ENCODE peak calls at places on chromosomes 1 and 21, in seven cellular contexts. U is tibial nerve, X is tibial artery, Q is ovary, R is PC-9, Y is AG04450, G is thyroid gland. L is an unnamed sample.

GRCh38 chr1:182404764-182405163 is 4.3 kb upstream of the TEDDM1 start:
- DNase-seq in G (no peak), X (no peak), Y (no peak), R (no peak), U (no peak), Q (no peak), L (no peak)

GRCh38 chr1:17427696-17428660 is 11.5 kb downstream of the RCC2 start:
- DNase-seq in U (no peak), Y (no peak), R (no peak), G (no peak), Q (no peak), X (no peak), L (no peak)

GRCh38 chr1:208475449-208475848 is 231.3 kb upstream of the PLXNA2 start:
- DNase-seq in U (no peak), Y (no peak), Q (no peak), R (no peak), G (peak; percentile 55), X (no peak), L (no peak)

GRCh38 chr21:42195378-42196031 is 23.4 kb upstream of the ABCG1 start:
- DNase-seq in Q (no peak), R (no peak), U (peak; percentile 26), Y (peak; percentile 10), G (no peak), X (peak; percentile 75), L (no peak)

GRCh38 chr1:58718435-58718834 is 18.6 kb upstream of the MYSM1 start:
- DNase-seq in G (no peak), R (no peak), Y (no peak), Q (no peak), U (no peak), X (no peak), L (no peak)

GRCh38 chr1:207995576-207995975 is 84.7 kb upstream of the CD34 start:
- DNase-seq in Q (no peak), U (no peak), G (no peak), X (no peak), R (no peak), Y (no peak), L (no peak)

GRCh38 chr1:163036661-163037060 is 32.5 kb upstream of the RGS4 start:
- DNase-seq in X (no peak), Y (no peak), Q (no peak), G (no peak), U (no peak), R (no peak), L (no peak)

GRCh38 chr1:222794656-222795474 is 20.0 kb upstream of the DISP1 start:
- DNase-seq in X (no peak), Y (no peak), U (no peak), G (peak; percentile 65), R (peak; percentile 43), Q (no peak), L (no peak)

GRCh38 chr21:14773777-14774345 is 227.7 kb upstream of the SAMSN1 start:
- DNase-seq in Y (no peak), X (no peak), R (peak; percentile 2), U (peak; percentile 75), Q (no peak), G (peak; percentile 15), L (peak; percentile 15)

GRCh38 chr1:25731626-25732370 is 68.2 kb upstream of the SELENON start:
- DNase-seq in Y (no peak), G (no peak), Q (no peak), U (no peak), X (no peak), R (no peak), L (no peak)

GRCh38 chr1:153647375-153647714 is 11.2 kb upstream of the SNAPIN start:
- DNase-seq in X (peak; percentile 49), Y (no peak), G (no peak), Q (peak; percentile 13), U (no peak), R (no peak), L (no peak)
- TF ChIP-seq CTCF in X (no peak), Y (no peak), G (no peak), Q (no peak), U (no peak), R (no peak), L (no peak)

DNA sequence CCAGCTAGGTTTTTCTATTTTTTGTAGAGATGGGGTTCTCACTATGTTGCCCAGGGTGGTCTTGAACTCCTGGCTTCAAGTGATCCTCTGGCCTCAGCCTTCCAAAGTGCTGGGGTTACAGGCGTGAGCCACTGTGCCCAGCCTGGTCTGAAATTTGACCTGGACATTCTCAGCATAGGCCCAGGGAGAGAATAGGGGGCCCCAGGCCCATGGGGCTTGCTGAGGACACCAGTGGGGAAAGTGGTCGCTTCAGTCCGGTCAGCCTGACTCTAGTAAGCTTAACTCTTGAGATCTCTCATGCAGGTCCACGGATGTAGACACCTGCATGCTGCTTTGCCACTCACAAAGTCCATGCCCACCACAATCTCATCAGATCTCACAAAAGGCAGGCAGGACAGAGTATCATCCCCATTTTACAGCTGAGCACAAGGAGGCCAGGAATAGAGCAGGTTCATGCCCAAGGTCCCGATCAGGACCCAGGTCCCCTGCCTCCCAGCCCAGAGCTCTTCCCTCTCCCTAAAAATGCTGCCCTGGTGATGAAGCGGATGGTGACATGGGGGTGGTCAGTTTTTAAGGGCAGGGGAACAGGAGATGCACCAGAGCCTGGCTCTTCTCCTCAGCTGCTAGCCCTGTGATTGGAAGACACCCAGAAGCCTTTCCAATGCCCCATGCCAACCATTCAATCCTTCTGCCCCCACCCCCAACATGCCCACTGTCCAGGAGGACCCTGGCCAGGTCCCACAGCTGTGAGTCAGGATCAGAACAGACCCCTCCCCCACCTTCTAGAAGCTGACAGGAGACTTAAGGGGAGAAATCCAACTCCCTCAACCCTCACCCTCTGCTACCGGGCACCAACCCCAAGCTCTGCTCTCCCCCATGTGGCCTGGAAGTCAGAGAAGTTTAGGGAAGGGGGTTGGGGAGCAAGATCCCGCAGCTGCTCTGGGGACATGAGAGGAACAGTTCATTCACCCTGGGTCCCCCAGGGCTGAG is 1.8 kb downstream of the FHL3 start:
- DNase-seq in G (no peak), R (no peak), Y (no peak), U (no peak), Q (peak; percentile 41), X (no peak), L (peak; percentile 54)
- H3K27ac ChIP-seq in G (no peak overlapping the region), R (no peak overlapping the region), Y (peak overlapping the region; percentile 39), U (peak overlapping the region; percentile 97), Q (peak overlapping the region; percentile 44), X (peak overlapping the region; percentile 93), L (peak overlapping the region; percentile 97)

GRCh38 chr1:162028726-162029125 is 5.1 kb upstream of the OLFML2B start:
- DNase-seq in R (no peak), X (no peak), U (no peak), Q (no peak), G (no peak), Y (no peak), L (no peak)
- TF ChIP-seq CTCF in R (no peak), X (no peak), U (no peak), Q (no peak), G (no peak), Y (no peak), L (no peak)

GRCh38 chr1:21521717-21522060 is 12.5 kb downstream of the ALPL start:
- DNase-seq in Y (no peak), R (no peak), Q (no peak), U (no peak), G (no peak), X (no peak), L (no peak)

GRCh38 chr1:21518774-21519455 is 9.7 kb downstream of the ALPL start:
- DNase-seq in Y (no peak), U (no peak), X (no peak), Q (no peak), R (no peak), G (no peak), L (no peak)

GRCh38 chr1:21522525-21523038 is 13.4 kb downstream of the ALPL start:
- DNase-seq in U (no peak), X (no peak), Y (no peak), G (no peak), R (no peak), Q (no peak), L (no peak)

GRCh38 chr1:21523297-21523813 is 14.1 kb downstream of the ALPL start:
- DNase-seq in X (no peak), G (no peak), R (peak; percentile 36), Y (no peak), U (no peak), Q (no peak), L (no peak)

DNA sequence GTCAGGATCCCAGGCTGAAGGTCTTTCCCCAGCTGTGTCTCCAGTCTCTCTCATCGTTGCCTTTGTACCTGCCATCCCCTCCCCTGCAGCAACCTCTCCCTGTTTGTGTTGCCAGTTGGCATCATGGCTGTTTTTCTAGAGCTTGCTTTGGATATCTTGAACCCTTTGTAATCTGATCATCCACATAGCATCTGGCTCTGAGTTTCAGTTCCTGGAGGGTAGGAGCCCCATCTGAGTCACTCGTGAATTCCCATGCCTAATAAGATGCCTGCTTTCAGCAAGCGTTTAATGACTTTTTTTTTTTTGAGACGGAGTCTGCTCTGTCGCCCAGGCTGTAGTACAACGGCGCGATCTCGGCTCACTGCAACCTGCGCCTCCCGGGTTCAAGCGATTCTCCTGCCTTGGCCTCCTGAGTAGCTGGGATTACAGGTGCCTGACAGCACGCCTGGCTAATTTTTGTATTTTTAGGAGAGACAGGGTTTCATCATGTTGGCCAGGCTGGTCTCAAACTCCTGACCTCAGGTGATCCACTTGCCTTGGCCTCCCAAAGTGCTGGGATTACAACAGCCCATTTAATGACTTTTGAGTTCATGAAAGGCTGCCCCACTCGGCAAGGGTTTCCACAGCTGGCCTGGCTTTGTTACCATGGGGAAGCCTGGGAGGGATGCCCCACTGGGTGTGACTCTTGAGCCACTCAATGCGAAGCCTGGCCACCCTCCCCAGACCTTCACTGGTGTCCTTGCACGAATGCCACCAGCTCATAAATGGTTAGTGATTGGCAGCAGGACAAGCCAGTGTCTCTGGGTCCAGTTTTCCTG is 11.9 kb downstream of the ALPL start:
- DNase-seq in G (no peak), X (no peak), Y (no peak), U (no peak), R (no peak), Q (no peak), L (no peak)
- H3K27ac ChIP-seq in G (no peak overlapping the region), X (no peak overlapping the region), Y (peak overlapping the region; percentile 31), U (no peak overlapping the region), R (no peak overlapping the region), Q (no peak overlapping the region), L (no peak overlapping the region)

GRCh38 chr1:105795741-105796140 is 1260.7 kb upstream of the PRMT6 start:
- DNase-seq in U (no peak), Y (no peak), R (no peak), X (no peak), Q (no peak), G (no peak), L (no peak)

GRCh38 chr1:105793541-105794146 is 1262.8 kb upstream of the PRMT6 start:
- DNase-seq in R (peak; percentile 25), G (peak; percentile 59), U (no peak), X (no peak), Q (peak; percentile 66), Y (no peak), L (no peak)
- TF ChIP-seq CTCF in R (peak; percentile 92), G (no peak), U (peak; percentile 26), X (no peak), Q (peak; percentile 77), Y (peak; percentile 22), L (peak; percentile 9)

GRCh38 chr1:186102107-186102506 is 272.9 kb downstream of the TPR start:
- DNase-seq in R (no peak), X (no peak), Y (no peak), Q (no peak), G (no peak), U (no peak), L (no peak)
- H3K27ac ChIP-seq in R (no peak overlapping the region), X (no peak overlapping the region), Y (no peak overlapping the region), Q (no peak overlapping the region), G (no peak overlapping the region), U (peak overlapping the region; percentile 23), L (no peak overlapping the region)